ENCODE peak calls at places on chromosome 6, in ten cellular contexts. One of them, this sample, is unnamed. For H3K9me3, the result is how much of the 10 kb centered on the place peaks cover.

GRCh38 chr6:85436939-85437495 is 12.9 kb upstream of the NT5E start:
- DNase-seq in psoas muscle: no peak
- DNase-seq in upper lobe of right lung: no peak
- DNase-seq in gastrocnemius medialis: no peak
- DNase-seq in mammary epithelial cell: no peak
- DNase-seq in adrenal gland: no peak
- DNase-seq in uterus: no peak
- DNase-seq in Peyer's patch: no peak
- DNase-seq in body of pancreas: no peak
- DNase-seq in mucosa of descending colon: no peak
- DNase-seq in this sample: no peak

GRCh38 chr6:140011537-140011936 is 637.1 kb upstream of the CITED2 start:
- DNase-seq in adrenal gland: no peak
- DNase-seq in upper lobe of right lung: no peak
- DNase-seq in mammary epithelial cell: no peak
- DNase-seq in gastrocnemius medialis: no peak
- DNase-seq in uterus: no peak
- DNase-seq in mucosa of descending colon: no peak
- DNase-seq in Peyer's patch: no peak
- DNase-seq in psoas muscle: no peak
- DNase-seq in body of pancreas: no peak
- DNase-seq in this sample: no peak

GRCh38 chr6:48641544-48641943 is 530.5 kb upstream of the PTCHD4 start:
- DNase-seq in uterus: no peak
- DNase-seq in Peyer's patch: no peak
- DNase-seq in body of pancreas: no peak
- DNase-seq in upper lobe of right lung: no peak
- DNase-seq in mucosa of descending colon: no peak
- DNase-seq in mammary epithelial cell: peak
- DNase-seq in gastrocnemius medialis: no peak
- DNase-seq in psoas muscle: no peak
- DNase-seq in adrenal gland: no peak
- DNase-seq in this sample: no peak

GRCh38 chr6:4599924-4600323 is 176.3 kb upstream of the CDYL start:
- DNase-seq in gastrocnemius medialis: no peak
- DNase-seq in body of pancreas: no peak
- DNase-seq in uterus: no peak
- DNase-seq in mucosa of descending colon: no peak
- DNase-seq in Peyer's patch: no peak
- DNase-seq in upper lobe of right lung: no peak
- DNase-seq in adrenal gland: no peak
- DNase-seq in mammary epithelial cell: peak
- DNase-seq in psoas muscle: no peak
- DNase-seq in this sample: no peak

GRCh38 chr6:91782789-91783188 is 1195.9 kb upstream of the MAP3K7 start:
- DNase-seq in mucosa of descending colon: no peak
- DNase-seq in Peyer's patch: no peak
- DNase-seq in uterus: no peak
- DNase-seq in psoas muscle: no peak
- DNase-seq in upper lobe of right lung: no peak
- DNase-seq in body of pancreas: no peak
- DNase-seq in mammary epithelial cell: no peak
- DNase-seq in adrenal gland: no peak
- DNase-seq in gastrocnemius medialis: no peak
- DNase-seq in this sample: no peak

GRCh38 chr6:116945809-116946208 is 68.8 kb downstream of the RFX6 start:
- DNase-seq in psoas muscle: no peak
- DNase-seq in mucosa of descending colon: no peak
- DNase-seq in body of pancreas: no peak
- DNase-seq in mammary epithelial cell: peak
- DNase-seq in upper lobe of right lung: no peak
- DNase-seq in adrenal gland: no peak
- DNase-seq in uterus: no peak
- DNase-seq in gastrocnemius medialis: no peak
- DNase-seq in Peyer's patch: no peak
- DNase-seq in this sample: no peak

GRCh38 chr6:75421316-75422023 is 72.1 kb downstream of the FILIP1 start:
- DNase-seq in psoas muscle: no peak
- DNase-seq in uterus: no peak
- DNase-seq in upper lobe of right lung: no peak
- DNase-seq in Peyer's patch: no peak
- DNase-seq in adrenal gland: no peak
- DNase-seq in mucosa of descending colon: no peak
- DNase-seq in gastrocnemius medialis: peak
- DNase-seq in body of pancreas: no peak
- DNase-seq in mammary epithelial cell: no peak
- DNase-seq in this sample: no peak

GRCh38 chr6:9581155-9581554 is 833.7 kb downstream of the TFAP2A start:
- DNase-seq in mammary epithelial cell: no peak
- DNase-seq in mucosa of descending colon: no peak
- DNase-seq in Peyer's patch: no peak
- DNase-seq in gastrocnemius medialis: no peak
- DNase-seq in uterus: no peak
- DNase-seq in adrenal gland: no peak
- DNase-seq in psoas muscle: no peak
- DNase-seq in upper lobe of right lung: no peak
- DNase-seq in body of pancreas: no peak
- DNase-seq in this sample: no peak

GRCh38 chr6:135506270-135506997 is 8.9 kb upstream of the AHI1 start:
- DNase-seq in body of pancreas: peak
- DNase-seq in mucosa of descending colon: no peak
- DNase-seq in psoas muscle: no peak
- DNase-seq in gastrocnemius medialis: no peak
- DNase-seq in mammary epithelial cell: peak
- DNase-seq in upper lobe of right lung: no peak
- DNase-seq in uterus: no peak
- DNase-seq in adrenal gland: no peak
- DNase-seq in Peyer's patch: no peak
- DNase-seq in this sample: no peak

GRCh38 chr6:31328355-31328960 is 28.5 kb downstream of the HLA-B start:
- DNase-seq in mammary epithelial cell: no peak
- DNase-seq in adrenal gland: no peak
- DNase-seq in psoas muscle: no peak
- DNase-seq in mucosa of descending colon: no peak
- DNase-seq in body of pancreas: no peak
- DNase-seq in uterus: no peak
- DNase-seq in Peyer's patch: no peak
- DNase-seq in gastrocnemius medialis: no peak
- DNase-seq in upper lobe of right lung: no peak
- DNase-seq in this sample: no peak

GRCh38 chr6:152096863-152097496 is 289.5 kb downstream of the ESR1 start:
- DNase-seq in upper lobe of right lung: no peak
- DNase-seq in mammary epithelial cell: peak
- DNase-seq in body of pancreas: no peak
- DNase-seq in uterus: no peak
- DNase-seq in psoas muscle: no peak
- DNase-seq in gastrocnemius medialis: no peak
- DNase-seq in mucosa of descending colon: no peak
- DNase-seq in adrenal gland: no peak
- DNase-seq in Peyer's patch: no peak
- DNase-seq in this sample: no peak

GRCh38 chr6:1420382-1420781 is 31.0 kb downstream of the FOXF2 start:
- DNase-seq in upper lobe of right lung: no peak
- DNase-seq in adrenal gland: no peak
- DNase-seq in mucosa of descending colon: no peak
- DNase-seq in psoas muscle: no peak
- DNase-seq in Peyer's patch: no peak
- DNase-seq in uterus: no peak
- DNase-seq in body of pancreas: no peak
- DNase-seq in mammary epithelial cell: no peak
- DNase-seq in gastrocnemius medialis: no peak
- DNase-seq in this sample: no peak

GRCh38 chr6:1422290-1422689 is 32.9 kb downstream of the FOXF2 start:
- DNase-seq in Peyer's patch: no peak
- DNase-seq in psoas muscle: no peak
- DNase-seq in mammary epithelial cell: no peak
- DNase-seq in body of pancreas: no peak
- DNase-seq in mucosa of descending colon: no peak
- DNase-seq in adrenal gland: no peak
- DNase-seq in uterus: no peak
- DNase-seq in upper lobe of right lung: no peak
- DNase-seq in gastrocnemius medialis: no peak
- DNase-seq in this sample: no peak

GRCh38 chr6:1423578-1423977 is 34.2 kb downstream of the FOXF2 start:
- DNase-seq in mammary epithelial cell: no peak
- DNase-seq in Peyer's patch: no peak
- DNase-seq in adrenal gland: no peak
- DNase-seq in uterus: no peak
- DNase-seq in mucosa of descending colon: no peak
- DNase-seq in psoas muscle: no peak
- DNase-seq in upper lobe of right lung: no peak
- DNase-seq in body of pancreas: no peak
- DNase-seq in gastrocnemius medialis: no peak
- DNase-seq in this sample: peak

GRCh38 chr6:1426416-1426815 is 37.0 kb downstream of the FOXF2 start:
- DNase-seq in gastrocnemius medialis: no peak
- DNase-seq in body of pancreas: no peak
- DNase-seq in upper lobe of right lung: no peak
- DNase-seq in psoas muscle: no peak
- DNase-seq in Peyer's patch: no peak
- DNase-seq in uterus: no peak
- DNase-seq in adrenal gland: no peak
- DNase-seq in mucosa of descending colon: no peak
- DNase-seq in mammary epithelial cell: no peak
- DNase-seq in this sample: no peak

GRCh38 chr6:1424306-1424927 is 35.0 kb downstream of the FOXF2 start:
- DNase-seq in Peyer's patch: no peak
- DNase-seq in uterus: no peak
- DNase-seq in mammary epithelial cell: peak
- DNase-seq in gastrocnemius medialis: no peak
- DNase-seq in adrenal gland: peak
- DNase-seq in upper lobe of right lung: no peak
- DNase-seq in psoas muscle: peak
- DNase-seq in mucosa of descending colon: peak
- DNase-seq in body of pancreas: peak
- DNase-seq in this sample: no peak
- TF ChIP-seq CTCF in Peyer's patch: peak
- TF ChIP-seq CTCF in uterus: no peak
- TF ChIP-seq CTCF in mammary epithelial cell: peak
- TF ChIP-seq CTCF in gastrocnemius medialis: peak
- TF ChIP-seq CTCF in adrenal gland: peak
- TF ChIP-seq CTCF in upper lobe of right lung: peak
- TF ChIP-seq CTCF in psoas muscle: peak
- TF ChIP-seq CTCF in mucosa of descending colon: peak
- TF ChIP-seq CTCF in body of pancreas: peak
- TF ChIP-seq CTCF in this sample: peak

GRCh38 chr6:24997905-24998304 is 62.1 kb upstream of the RIPOR2 start:
- DNase-seq in gastrocnemius medialis: no peak
- DNase-seq in Peyer's patch: no peak
- DNase-seq in body of pancreas: no peak
- DNase-seq in adrenal gland: no peak
- DNase-seq in uterus: no peak
- DNase-seq in mammary epithelial cell: no peak
- DNase-seq in upper lobe of right lung: no peak
- DNase-seq in psoas muscle: no peak
- DNase-seq in mucosa of descending colon: no peak
- DNase-seq in this sample: no peak
- H3K4me3 ChIP-seq in gastrocnemius medialis: no peak
- H3K4me3 ChIP-seq in Peyer's patch: no peak
- H3K4me3 ChIP-seq in body of pancreas: no peak
- H3K4me3 ChIP-seq in adrenal gland: no peak
- H3K4me3 ChIP-seq in uterus: no peak
- H3K4me3 ChIP-seq in mammary epithelial cell: no peak
- H3K4me3 ChIP-seq in upper lobe of right lung: no peak
- H3K4me3 ChIP-seq in psoas muscle: no peak
- H3K4me3 ChIP-seq in mucosa of descending colon: no peak
- H3K4me3 ChIP-seq in this sample: no peak

DNA sequence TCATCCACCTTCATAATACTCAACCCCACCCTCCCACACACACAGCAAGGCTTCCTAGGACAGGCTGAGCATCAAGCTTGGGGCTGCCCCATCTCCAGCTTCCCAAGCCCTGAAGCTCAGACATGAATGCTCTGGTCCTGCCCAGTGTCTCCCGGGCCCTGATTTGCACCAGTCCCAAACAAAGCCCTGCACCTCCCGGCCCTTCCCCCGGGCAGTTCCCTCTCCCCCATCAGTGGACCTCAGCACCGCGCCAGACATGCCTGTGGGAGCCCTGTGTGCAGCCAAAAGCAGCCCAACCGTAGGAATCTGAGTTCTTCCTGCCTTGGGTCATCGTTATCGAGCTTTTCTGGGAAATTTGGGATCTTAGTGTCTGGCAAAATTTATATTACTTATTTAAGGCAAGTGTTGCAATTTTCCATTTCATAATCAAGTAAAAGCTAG is 63.5 kb downstream of the THBS2 start:
- DNase-seq in mucosa of descending colon: peak
- DNase-seq in uterus: peak
- DNase-seq in body of pancreas: peak
- DNase-seq in gastrocnemius medialis: peak
- DNase-seq in upper lobe of right lung: no peak
- DNase-seq in adrenal gland: no peak
- DNase-seq in mammary epithelial cell: no peak
- DNase-seq in psoas muscle: peak
- DNase-seq in Peyer's patch: no peak
- DNase-seq in this sample: peak
- H3K9me3 ChIP-seq in mucosa of descending colon: under half
- H3K9me3 ChIP-seq in uterus: under half
- H3K9me3 ChIP-seq in body of pancreas: under half
- H3K9me3 ChIP-seq in gastrocnemius medialis: under half
- H3K9me3 ChIP-seq in upper lobe of right lung: under half
- H3K9me3 ChIP-seq in adrenal gland: under half
- H3K9me3 ChIP-seq in mammary epithelial cell: under half
- H3K9me3 ChIP-seq in psoas muscle: under half
- H3K9me3 ChIP-seq in Peyer's patch: under half
- H3K9me3 ChIP-seq in this sample: under half

GRCh38 chr6:28585335-28585734 is 59.7 kb downstream of the GPX5 start:
- DNase-seq in Peyer's patch: no peak
- DNase-seq in adrenal gland: no peak
- DNase-seq in upper lobe of right lung: no peak
- DNase-seq in mucosa of descending colon: no peak
- DNase-seq in body of pancreas: no peak
- DNase-seq in psoas muscle: no peak
- DNase-seq in uterus: no peak
- DNase-seq in gastrocnemius medialis: no peak
- DNase-seq in mammary epithelial cell: peak
- DNase-seq in this sample: no peak

GRCh38 chr6:28586273-28586672 is 60.6 kb downstream of the GPX5 start:
- DNase-seq in body of pancreas: no peak
- DNase-seq in upper lobe of right lung: no peak
- DNase-seq in mucosa of descending colon: no peak
- DNase-seq in psoas muscle: no peak
- DNase-seq in gastrocnemius medialis: no peak
- DNase-seq in Peyer's patch: no peak
- DNase-seq in mammary epithelial cell: peak
- DNase-seq in uterus: no peak
- DNase-seq in adrenal gland: no peak
- DNase-seq in this sample: no peak

GRCh38 chr6:28583463-28583862 is 57.8 kb downstream of the GPX5 start:
- DNase-seq in upper lobe of right lung: no peak
- DNase-seq in mammary epithelial cell: no peak
- DNase-seq in Peyer's patch: no peak
- DNase-seq in uterus: no peak
- DNase-seq in body of pancreas: no peak
- DNase-seq in gastrocnemius medialis: no peak
- DNase-seq in mucosa of descending colon: no peak
- DNase-seq in adrenal gland: no peak
- DNase-seq in psoas muscle: no peak
- DNase-seq in this sample: no peak

DNA sequence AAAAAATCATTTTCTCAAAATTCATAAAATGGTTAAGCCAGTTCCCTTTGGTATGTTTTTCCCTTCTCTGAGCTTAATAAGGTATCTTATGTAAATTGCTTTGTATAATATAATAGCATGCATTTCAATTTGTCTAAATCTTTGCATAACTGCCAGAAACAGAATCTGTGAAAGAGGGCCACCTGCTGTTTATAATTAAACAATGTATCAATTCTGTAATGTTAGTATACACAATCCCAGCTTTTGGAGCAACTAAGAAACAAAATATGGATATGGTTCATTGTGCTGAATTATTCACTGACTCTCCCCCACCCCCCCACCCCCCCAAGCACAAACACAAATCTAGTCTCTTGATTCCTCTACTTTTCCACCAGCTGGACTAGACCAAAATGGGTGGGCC is 54.8 kb downstream of the GPX5 start:
- DNase-seq in body of pancreas: no peak
- DNase-seq in psoas muscle: no peak
- DNase-seq in upper lobe of right lung: no peak
- DNase-seq in adrenal gland: no peak
- DNase-seq in mammary epithelial cell: peak
- DNase-seq in mucosa of descending colon: no peak
- DNase-seq in Peyer's patch: no peak
- DNase-seq in uterus: no peak
- DNase-seq in gastrocnemius medialis: no peak
- DNase-seq in this sample: no peak
- TF ChIP-seq CTCF in body of pancreas: no peak
- TF ChIP-seq CTCF in psoas muscle: no peak
- TF ChIP-seq CTCF in upper lobe of right lung: no peak
- TF ChIP-seq CTCF in adrenal gland: no peak
- TF ChIP-seq CTCF in mammary epithelial cell: peak
- TF ChIP-seq CTCF in mucosa of descending colon: no peak
- TF ChIP-seq CTCF in Peyer's patch: no peak
- TF ChIP-seq CTCF in uterus: no peak
- TF ChIP-seq CTCF in gastrocnemius medialis: no peak
- TF ChIP-seq CTCF in this sample: no peak

This sample was measured in kidney.